ENCODE peak calls at places on chromosomes 12 and 14, in ten cellular contexts. Z, Y, M, D, N, O, A, T, B and C are unnamed samples.
A peak's percentile ranks its signal among the peaks of the same experiment; 100 is the strongest.

GRCh38 chr14:59454131-59454530 is 11.0 kb downstream of the GPR135 start:
- DNase-seq in Y (no peak), Z (no peak), D (no peak), M (no peak), B (no peak), T (no peak), N (no peak), A (no peak), O (no peak), C (no peak)

GRCh38 chr14:95062946-95063345 is 94.4 kb downstream of the DICER1 start:
- DNase-seq in A (no peak), M (no peak), Z (no peak), T (no peak), Y (no peak), D (no peak), O (no peak), B (no peak), N (no peak), C (no peak)

GRCh38 chr12:69401940-69402339 is 42.4 kb downstream of the YEATS4 start:
- DNase-seq in Y (no peak), A (no peak), Z (no peak), T (no peak), M (no peak), O (no peak), D (no peak), N (no peak), B (no peak), C (no peak)

GRCh38 chr14:105013150-105013787 is 7.6 kb downstream of the CDCA4 start:
- DNase-seq in Y (no peak), B (no peak), D (no peak), A (no peak), Z (no peak), N (no peak), O (no peak), T (no peak), M (no peak), C (no peak)

GRCh38 chr12:11307143-11307542 is 3.1 kb downstream of the PRB4 start:
- DNase-seq in O (no peak), A (no peak), T (no peak), D (no peak), Y (no peak), N (no peak), B (no peak), Z (no peak), M (no peak), C (no peak)

GRCh38 chr12:104215638-104216297 is at the start of gene TXNRD1:
- DNase-seq in T (peak; percentile 69), B (peak; percentile 65), Y (peak; percentile 81), Z (no peak), N (peak; percentile 94), D (peak; percentile 60), O (peak; percentile 65), M (peak; percentile 26), A (peak; percentile 91), C (no peak)

GRCh38 chr12:56315256-56315625 is 547 bp downstream of the CNPY2 start:
- DNase-seq in Y (no peak), Z (peak; percentile 65), T (no peak), N (peak; percentile 35), O (no peak), A (no peak), M (no peak), D (no peak), B (peak; percentile 56), C (peak; percentile 54)

GRCh38 chr14:24817638-24818053 is 183.7 kb upstream of the GZMB start:
- DNase-seq in Z (no peak), O (no peak), Y (no peak), M (no peak), D (no peak), B (no peak), N (peak; percentile 30), T (no peak), A (no peak), C (no peak)

GRCh38 chr12:14913381-14913781 is 25.0 kb downstream of the ERP27 start:
- DNase-seq in Z (no peak), Y (no peak), B (no peak), N (no peak), T (peak; percentile 65), O (no peak), D (no peak), A (no peak), M (no peak), C (no peak)

GRCh38 chr14:68658029-68658509 is 134.8 kb downstream of the ZFP36L1 start:
- DNase-seq in Z (no peak), B (no peak), M (no peak), T (no peak), D (no peak), A (no peak), N (no peak), O (no peak), Y (no peak), C (no peak)

GRCh38 chr12:6280053-6280469 is 30.4 kb upstream of the PLEKHG6 start:
- DNase-seq in B (no peak), O (no peak), N (no peak), Y (no peak), M (no peak), D (no peak), A (no peak), Z (no peak), T (peak; percentile 70), C (no peak)

GRCh38 chr14:105087308-105087962 is 22.2 kb upstream of the GPR132 start:
- DNase-seq in O (no peak), A (no peak), N (peak; percentile 63), T (no peak), Y (no peak), B (peak; percentile 33), D (peak; percentile 70), Z (no peak), M (no peak), C (no peak)

GRCh38 chr14:63598821-63599220 is 42.9 kb downstream of the WDR89 start:
- DNase-seq in T (no peak), N (no peak), B (no peak), A (no peak), D (no peak), Y (no peak), O (no peak), Z (no peak), M (no peak), C (peak; percentile 0)

GRCh38 chr12:110641512-110641911 is 27.6 kb downstream of the TCTN1 start:
- DNase-seq in M (no peak), A (no peak), N (peak; percentile 15), Z (peak; percentile 59), Y (no peak), D (no peak), T (no peak), B (peak; percentile 59), O (no peak), C (no peak)

GRCh38 chr14:99809864-99810854 is 16.9 kb downstream of the EML1 start:
- DNase-seq in T (peak; percentile 41), B (no peak), A (peak; percentile 75), Z (no peak), M (no peak), O (no peak), D (no peak), N (no peak), Y (no peak), C (no peak)

GRCh38 chr12:13049816-13050215 is 5.6 kb downstream of the FAM234B start:
- DNase-seq in A (no peak), B (no peak), D (no peak), Z (peak; percentile 39), N (peak; percentile 28), T (no peak), Y (no peak), O (no peak), M (no peak), C (no peak)

GRCh38 chr14:23617539-23617938 is 18.6 kb upstream of the DHRS2 start:
- DNase-seq in D (no peak), N (no peak), M (no peak), O (no peak), Y (no peak), Z (no peak), B (no peak), T (no peak), A (no peak), C (no peak)

GRCh38 chr12:131852551-131853299 is 24.5 kb downstream of the MMP17 start:
- DNase-seq in Z (no peak), M (no peak), O (no peak), A (peak; percentile 28), T (no peak), D (no peak), Y (no peak), N (no peak), B (no peak), C (no peak)

GRCh38 chr12:57765003-57765697 is 1.7 kb downstream of the CYP27B1 start:
- DNase-seq in T (no peak), D (peak; percentile 69), Z (peak; percentile 58), O (no peak), A (peak; percentile 63), Y (peak; percentile 45), N (peak; percentile 86), B (no peak), M (no peak), C (no peak)

GRCh38 chr12:50070314-50071060 is 13.1 kb downstream of the ASIC1 start:
- DNase-seq in D (peak; percentile 85), B (peak; percentile 71), Z (peak; percentile 89), T (peak; percentile 81), N (peak; percentile 89), M (no peak), Y (peak; percentile 56), A (peak; percentile 86), O (no peak), C (peak; percentile 79)

GRCh38 chr14:29321646-29322045 is 555.1 kb downstream of the FOXG1 start:
- DNase-seq in M (no peak), D (no peak), A (no peak), Z (no peak), N (no peak), O (no peak), B (no peak), Y (no peak), T (no peak), C (no peak)

GRCh38 chr14:22692194-22692593 is 48.0 kb upstream of the OR6J1 start:
- DNase-seq in D (no peak), M (no peak), T (no peak), B (no peak), Z (no peak), A (no peak), O (no peak), N (no peak), Y (no peak), C (no peak)

GRCh38 chr12:131862994-131863710 is 31.3 kb upstream of the ULK1 start:
- DNase-seq in B (no peak), Y (no peak), A (no peak), D (no peak), N (no peak), T (no peak), O (no peak), M (no peak), Z (no peak), C (no peak)

GRCh38 chr14:101108579-101109346 is 205.2 kb upstream of the RTL1 start:
- DNase-seq in A (peak; percentile 20), B (no peak), M (no peak), D (no peak), Z (no peak), N (no peak), Y (no peak), O (no peak), T (peak; percentile 8), C (no peak)

GRCh38 chr14:21486640-21487087 is 9.7 kb downstream of the TOX4 start:
- DNase-seq in Y (no peak), B (no peak), M (no peak), T (no peak), O (no peak), A (no peak), Z (no peak), N (no peak), D (no peak), C (no peak)

GRCh38 chr12:128708789-128709188 is 115.0 kb downstream of the SLC15A4 start:
- DNase-seq in N (no peak), D (no peak), B (no peak), A (no peak), T (no peak), M (no peak), Y (no peak), Z (no peak), O (no peak), C (no peak)

GRCh38 chr12:129848921-129849320 is 54.9 kb downstream of the TMEM132D start:
- DNase-seq in B (no peak), Y (no peak), O (no peak), N (no peak), A (no peak), D (no peak), Z (no peak), M (no peak), T (no peak), C (no peak)

GRCh38 chr12:1474567-1475153 is 119.7 kb downstream of the FBXL14 start:
- DNase-seq in Z (no peak), A (no peak), T (no peak), O (no peak), B (no peak), Y (no peak), N (peak; percentile 64), M (no peak), D (no peak), C (no peak)